ENCODE peak calls at places on chromosomes 3 and 15, in nine cellular contexts. One of them, this sample, is unnamed.

GRCh38 chr15:35557544-35557943 is 11.6 kb upstream of the DPH6 start:
- DNase-seq in astrocyte: peak; percentile 89
- DNase-seq in CD8-positive, alpha-beta T cell: no peak
- DNase-seq in stimulated activated CD8-positive, alpha-beta memory T cell treated with anti-CD3 and anti-CD28 coated beads, Interleukin-12 subunit alpha, Interleukin-12 subunit beta, amount 100 ng/mL, for 4 hours: no peak
- DNase-seq in fibroblast of pulmonary artery: peak; percentile 77
- DNase-seq in T-helper 9 cell: no peak
- DNase-seq in posterior cingulate gyrus: no peak
- DNase-seq in heart right ventricle: no peak
- DNase-seq in neural crest cell: no peak
- DNase-seq in this sample: no peak

GRCh38 chr15:88255496-88256171 is 905 bp downstream of the NTRK3 start:
- DNase-seq in astrocyte: peak; percentile 66
- DNase-seq in CD8-positive, alpha-beta T cell: no peak
- DNase-seq in stimulated activated CD8-positive, alpha-beta memory T cell treated with anti-CD3 and anti-CD28 coated beads, Interleukin-12 subunit alpha, Interleukin-12 subunit beta, amount 100 ng/mL, for 4 hours: no peak
- DNase-seq in fibroblast of pulmonary artery: peak; percentile 45
- DNase-seq in T-helper 9 cell: no peak
- DNase-seq in posterior cingulate gyrus: no peak
- DNase-seq in heart right ventricle: peak; percentile 33
- DNase-seq in neural crest cell: peak; percentile 28
- DNase-seq in this sample: no peak

GRCh38 chr3:173857154-173857553 is 459.6 kb downstream of the NLGN1 start:
- DNase-seq in astrocyte: no peak
- DNase-seq in CD8-positive, alpha-beta T cell: no peak
- DNase-seq in stimulated activated CD8-positive, alpha-beta memory T cell treated with anti-CD3 and anti-CD28 coated beads, Interleukin-12 subunit alpha, Interleukin-12 subunit beta, amount 100 ng/mL, for 4 hours: no peak
- DNase-seq in fibroblast of pulmonary artery: no peak
- DNase-seq in T-helper 9 cell: no peak
- DNase-seq in posterior cingulate gyrus: no peak
- DNase-seq in heart right ventricle: no peak
- DNase-seq in neural crest cell: no peak
- DNase-seq in this sample: no peak

GRCh38 chr15:85750807-85751730 is 43.7 kb downstream of the KLHL25 start:
- DNase-seq in astrocyte: no peak
- DNase-seq in CD8-positive, alpha-beta T cell: no peak
- DNase-seq in stimulated activated CD8-positive, alpha-beta memory T cell treated with anti-CD3 and anti-CD28 coated beads, Interleukin-12 subunit alpha, Interleukin-12 subunit beta, amount 100 ng/mL, for 4 hours: no peak
- DNase-seq in fibroblast of pulmonary artery: no peak
- DNase-seq in T-helper 9 cell: no peak
- DNase-seq in posterior cingulate gyrus: peak; percentile 29
- DNase-seq in heart right ventricle: no peak
- DNase-seq in neural crest cell: no peak
- DNase-seq in this sample: no peak

GRCh38 chr15:48972750-48973503 is 9.2 kb upstream of the SHC4 start:
- DNase-seq in astrocyte: no peak
- DNase-seq in CD8-positive, alpha-beta T cell: no peak
- DNase-seq in stimulated activated CD8-positive, alpha-beta memory T cell treated with anti-CD3 and anti-CD28 coated beads, Interleukin-12 subunit alpha, Interleukin-12 subunit beta, amount 100 ng/mL, for 4 hours: no peak
- DNase-seq in fibroblast of pulmonary artery: no peak
- DNase-seq in T-helper 9 cell: no peak
- DNase-seq in posterior cingulate gyrus: no peak
- DNase-seq in heart right ventricle: no peak
- DNase-seq in neural crest cell: no peak
- DNase-seq in this sample: no peak

GRCh38 chr3:153138267-153139210 is 23.5 kb upstream of the RAP2B start:
- DNase-seq in astrocyte: peak; percentile 95
- DNase-seq in CD8-positive, alpha-beta T cell: no peak
- DNase-seq in stimulated activated CD8-positive, alpha-beta memory T cell treated with anti-CD3 and anti-CD28 coated beads, Interleukin-12 subunit alpha, Interleukin-12 subunit beta, amount 100 ng/mL, for 4 hours: no peak
- DNase-seq in fibroblast of pulmonary artery: peak; percentile 95
- DNase-seq in T-helper 9 cell: no peak
- DNase-seq in posterior cingulate gyrus: no peak
- DNase-seq in heart right ventricle: no peak
- DNase-seq in neural crest cell: no peak
- DNase-seq in this sample: peak; percentile 73

GRCh38 chr3:50122661-50123391 is 32.3 kb upstream of the SEMA3F start:
- DNase-seq in astrocyte: no peak
- DNase-seq in CD8-positive, alpha-beta T cell: no peak
- DNase-seq in stimulated activated CD8-positive, alpha-beta memory T cell treated with anti-CD3 and anti-CD28 coated beads, Interleukin-12 subunit alpha, Interleukin-12 subunit beta, amount 100 ng/mL, for 4 hours: no peak
- DNase-seq in fibroblast of pulmonary artery: no peak
- DNase-seq in T-helper 9 cell: no peak
- DNase-seq in posterior cingulate gyrus: no peak
- DNase-seq in heart right ventricle: no peak
- DNase-seq in neural crest cell: no peak
- DNase-seq in this sample: peak; percentile 37

GRCh38 chr3:15631426-15632211 is 30.1 kb downstream of the BTD start:
- DNase-seq in astrocyte: no peak
- DNase-seq in CD8-positive, alpha-beta T cell: no peak
- DNase-seq in stimulated activated CD8-positive, alpha-beta memory T cell treated with anti-CD3 and anti-CD28 coated beads, Interleukin-12 subunit alpha, Interleukin-12 subunit beta, amount 100 ng/mL, for 4 hours: no peak
- DNase-seq in fibroblast of pulmonary artery: no peak
- DNase-seq in T-helper 9 cell: no peak
- DNase-seq in posterior cingulate gyrus: no peak
- DNase-seq in heart right ventricle: no peak
- DNase-seq in neural crest cell: no peak
- DNase-seq in this sample: no peak

GRCh38 chr3:151837057-151837456 is 23.1 kb downstream of the AADAC start:
- DNase-seq in astrocyte: peak; percentile 80
- DNase-seq in CD8-positive, alpha-beta T cell: no peak
- DNase-seq in stimulated activated CD8-positive, alpha-beta memory T cell treated with anti-CD3 and anti-CD28 coated beads, Interleukin-12 subunit alpha, Interleukin-12 subunit beta, amount 100 ng/mL, for 4 hours: no peak
- DNase-seq in fibroblast of pulmonary artery: peak; percentile 77
- DNase-seq in T-helper 9 cell: no peak
- DNase-seq in posterior cingulate gyrus: no peak
- DNase-seq in heart right ventricle: no peak
- DNase-seq in neural crest cell: no peak
- DNase-seq in this sample: no peak

GRCh38 chr3:132638721-132639120 is 20.9 kb downstream of the ACAD11 start:
- DNase-seq in astrocyte: no peak
- DNase-seq in CD8-positive, alpha-beta T cell: no peak
- DNase-seq in stimulated activated CD8-positive, alpha-beta memory T cell treated with anti-CD3 and anti-CD28 coated beads, Interleukin-12 subunit alpha, Interleukin-12 subunit beta, amount 100 ng/mL, for 4 hours: no peak
- DNase-seq in fibroblast of pulmonary artery: no peak
- DNase-seq in T-helper 9 cell: no peak
- DNase-seq in posterior cingulate gyrus: no peak
- DNase-seq in heart right ventricle: no peak
- DNase-seq in neural crest cell: no peak
- DNase-seq in this sample: no peak

GRCh38 chr3:148208975-148209374 is 488.7 kb upstream of the AGTR1 start:
- DNase-seq in astrocyte: no peak
- DNase-seq in CD8-positive, alpha-beta T cell: no peak
- DNase-seq in stimulated activated CD8-positive, alpha-beta memory T cell treated with anti-CD3 and anti-CD28 coated beads, Interleukin-12 subunit alpha, Interleukin-12 subunit beta, amount 100 ng/mL, for 4 hours: no peak
- DNase-seq in fibroblast of pulmonary artery: no peak
- DNase-seq in T-helper 9 cell: no peak
- DNase-seq in posterior cingulate gyrus: no peak
- DNase-seq in heart right ventricle: no peak
- DNase-seq in neural crest cell: no peak
- DNase-seq in this sample: no peak

GRCh38 chr15:95284933-95285401 is 1045.5 kb upstream of the NR2F2 start:
- DNase-seq in astrocyte: peak; percentile 71
- DNase-seq in CD8-positive, alpha-beta T cell: no peak
- DNase-seq in stimulated activated CD8-positive, alpha-beta memory T cell treated with anti-CD3 and anti-CD28 coated beads, Interleukin-12 subunit alpha, Interleukin-12 subunit beta, amount 100 ng/mL, for 4 hours: no peak
- DNase-seq in fibroblast of pulmonary artery: peak; percentile 87
- DNase-seq in T-helper 9 cell: no peak
- DNase-seq in posterior cingulate gyrus: no peak
- DNase-seq in heart right ventricle: no peak
- DNase-seq in neural crest cell: no peak
- DNase-seq in this sample: peak; percentile 56

GRCh38 chr3:192835818-192836468 is 81.7 kb downstream of the MB21D2 start:
- DNase-seq in astrocyte: peak; percentile 84
- DNase-seq in CD8-positive, alpha-beta T cell: no peak
- DNase-seq in stimulated activated CD8-positive, alpha-beta memory T cell treated with anti-CD3 and anti-CD28 coated beads, Interleukin-12 subunit alpha, Interleukin-12 subunit beta, amount 100 ng/mL, for 4 hours: no peak
- DNase-seq in fibroblast of pulmonary artery: peak; percentile 81
- DNase-seq in T-helper 9 cell: no peak
- DNase-seq in posterior cingulate gyrus: no peak
- DNase-seq in heart right ventricle: peak; percentile 51
- DNase-seq in neural crest cell: no peak
- DNase-seq in this sample: no peak

GRCh38 chr3:96991812-96992211 is 177.4 kb downstream of the EPHA6 start:
- DNase-seq in astrocyte: no peak
- DNase-seq in CD8-positive, alpha-beta T cell: no peak
- DNase-seq in stimulated activated CD8-positive, alpha-beta memory T cell treated with anti-CD3 and anti-CD28 coated beads, Interleukin-12 subunit alpha, Interleukin-12 subunit beta, amount 100 ng/mL, for 4 hours: no peak
- DNase-seq in fibroblast of pulmonary artery: no peak
- DNase-seq in T-helper 9 cell: no peak
- DNase-seq in posterior cingulate gyrus: no peak
- DNase-seq in heart right ventricle: no peak
- DNase-seq in neural crest cell: no peak
- DNase-seq in this sample: no peak

GRCh38 chr3:86985427-86985826 is 5.5 kb downstream of the VGLL3 start:
- DNase-seq in astrocyte: peak; percentile 59
- DNase-seq in CD8-positive, alpha-beta T cell: no peak
- DNase-seq in stimulated activated CD8-positive, alpha-beta memory T cell treated with anti-CD3 and anti-CD28 coated beads, Interleukin-12 subunit alpha, Interleukin-12 subunit beta, amount 100 ng/mL, for 4 hours: no peak
- DNase-seq in fibroblast of pulmonary artery: no peak
- DNase-seq in T-helper 9 cell: no peak
- DNase-seq in posterior cingulate gyrus: no peak
- DNase-seq in heart right ventricle: no peak
- DNase-seq in neural crest cell: no peak
- DNase-seq in this sample: no peak

GRCh38 chr3:117528688-117529087 is 819.1 kb downstream of the TUSC7 start:
- DNase-seq in astrocyte: no peak
- DNase-seq in CD8-positive, alpha-beta T cell: no peak
- DNase-seq in stimulated activated CD8-positive, alpha-beta memory T cell treated with anti-CD3 and anti-CD28 coated beads, Interleukin-12 subunit alpha, Interleukin-12 subunit beta, amount 100 ng/mL, for 4 hours: no peak
- DNase-seq in fibroblast of pulmonary artery: no peak
- DNase-seq in T-helper 9 cell: no peak
- DNase-seq in posterior cingulate gyrus: no peak
- DNase-seq in heart right ventricle: no peak
- DNase-seq in neural crest cell: no peak
- DNase-seq in this sample: no peak

GRCh38 chr3:127266186-127266585 is 21.7 kb downstream of the PRR20G start:
- DNase-seq in astrocyte: no peak
- DNase-seq in CD8-positive, alpha-beta T cell: no peak
- DNase-seq in stimulated activated CD8-positive, alpha-beta memory T cell treated with anti-CD3 and anti-CD28 coated beads, Interleukin-12 subunit alpha, Interleukin-12 subunit beta, amount 100 ng/mL, for 4 hours: no peak
- DNase-seq in fibroblast of pulmonary artery: no peak
- DNase-seq in T-helper 9 cell: no peak
- DNase-seq in posterior cingulate gyrus: no peak
- DNase-seq in heart right ventricle: no peak
- DNase-seq in neural crest cell: no peak
- DNase-seq in this sample: no peak

GRCh38 chr3:175346573-175347356 is 487.6 kb downstream of the NAALADL2 start:
- DNase-seq in astrocyte: peak; percentile 97
- DNase-seq in CD8-positive, alpha-beta T cell: no peak
- DNase-seq in stimulated activated CD8-positive, alpha-beta memory T cell treated with anti-CD3 and anti-CD28 coated beads, Interleukin-12 subunit alpha, Interleukin-12 subunit beta, amount 100 ng/mL, for 4 hours: no peak
- DNase-seq in fibroblast of pulmonary artery: peak; percentile 90
- DNase-seq in T-helper 9 cell: no peak
- DNase-seq in posterior cingulate gyrus: peak; percentile 6
- DNase-seq in heart right ventricle: peak; percentile 14
- DNase-seq in neural crest cell: no peak
- DNase-seq in this sample: no peak

GRCh38 chr15:74616996-74617395 is 1.4 kb downstream of the CLK3 start:
- DNase-seq in astrocyte: no peak
- DNase-seq in CD8-positive, alpha-beta T cell: no peak
- DNase-seq in stimulated activated CD8-positive, alpha-beta memory T cell treated with anti-CD3 and anti-CD28 coated beads, Interleukin-12 subunit alpha, Interleukin-12 subunit beta, amount 100 ng/mL, for 4 hours: no peak
- DNase-seq in fibroblast of pulmonary artery: no peak
- DNase-seq in T-helper 9 cell: no peak
- DNase-seq in posterior cingulate gyrus: no peak
- DNase-seq in heart right ventricle: no peak
- DNase-seq in neural crest cell: no peak
- DNase-seq in this sample: no peak

GRCh38 chr3:13091898-13092620 is 18.8 kb upstream of the IQSEC1 start:
- DNase-seq in astrocyte: peak; percentile 24
- DNase-seq in CD8-positive, alpha-beta T cell: peak; percentile 91
- DNase-seq in stimulated activated CD8-positive, alpha-beta memory T cell treated with anti-CD3 and anti-CD28 coated beads, Interleukin-12 subunit alpha, Interleukin-12 subunit beta, amount 100 ng/mL, for 4 hours: peak; percentile 58
- DNase-seq in fibroblast of pulmonary artery: peak; percentile 79
- DNase-seq in T-helper 9 cell: peak; percentile 73
- DNase-seq in posterior cingulate gyrus: peak; percentile 89
- DNase-seq in heart right ventricle: peak; percentile 86
- DNase-seq in neural crest cell: peak; percentile 86
- DNase-seq in this sample: peak; percentile 89

GRCh38 chr3:79162653-79163052 is 605.1 kb downstream of the ROBO1 start:
- DNase-seq in astrocyte: no peak
- DNase-seq in CD8-positive, alpha-beta T cell: no peak
- DNase-seq in stimulated activated CD8-positive, alpha-beta memory T cell treated with anti-CD3 and anti-CD28 coated beads, Interleukin-12 subunit alpha, Interleukin-12 subunit beta, amount 100 ng/mL, for 4 hours: no peak
- DNase-seq in fibroblast of pulmonary artery: no peak
- DNase-seq in T-helper 9 cell: no peak
- DNase-seq in posterior cingulate gyrus: no peak
- DNase-seq in heart right ventricle: no peak
- DNase-seq in neural crest cell: no peak
- DNase-seq in this sample: no peak

GRCh38 chr3:23206371-23206770 is 3.2 kb downstream of the UBE2E2 start:
- DNase-seq in astrocyte: no peak
- DNase-seq in CD8-positive, alpha-beta T cell: no peak
- DNase-seq in stimulated activated CD8-positive, alpha-beta memory T cell treated with anti-CD3 and anti-CD28 coated beads, Interleukin-12 subunit alpha, Interleukin-12 subunit beta, amount 100 ng/mL, for 4 hours: no peak
- DNase-seq in fibroblast of pulmonary artery: no peak
- DNase-seq in T-helper 9 cell: no peak
- DNase-seq in posterior cingulate gyrus: no peak
- DNase-seq in heart right ventricle: no peak
- DNase-seq in neural crest cell: no peak
- DNase-seq in this sample: no peak

GRCh38 chr3:19825175-19825574 is 108.8 kb downstream of the EFHB start:
- DNase-seq in astrocyte: no peak
- DNase-seq in CD8-positive, alpha-beta T cell: no peak
- DNase-seq in stimulated activated CD8-positive, alpha-beta memory T cell treated with anti-CD3 and anti-CD28 coated beads, Interleukin-12 subunit alpha, Interleukin-12 subunit beta, amount 100 ng/mL, for 4 hours: no peak
- DNase-seq in fibroblast of pulmonary artery: no peak
- DNase-seq in T-helper 9 cell: no peak
- DNase-seq in posterior cingulate gyrus: no peak
- DNase-seq in heart right ventricle: no peak
- DNase-seq in neural crest cell: no peak
- DNase-seq in this sample: no peak

This sample was measured in activated CD8-positive, alpha-beta memory T cell treated with anti-CD3 and anti-CD28 coated beads, Interleukin-2, amount 10 ng/mL, durations not matched to agents 7 days and 5 days.